ENCODE peak calls at places on chromosomes 12 and 14, in ten cellular contexts. X, R, U, P, Q, Y, O, I, W and Z are unnamed samples.

GRCh38 chr12:66154776-66155175 is 15.0 kb downstream of the TMBIM4 start:
- DNase-seq in X (no peak), R (no peak), U (no peak), P (no peak), Q (no peak), Y (no peak), O (no peak), I (no peak), W (no peak), Z (no peak)

GRCh38 chr12:33994857-33995808 is 27.2 kb upstream of the ALG10 start:
- DNase-seq in X (no peak), R (no peak), U (no peak), P (no peak), Q (no peak), Y (no peak), O (no peak), I (no peak), W (no peak), Z (no peak)

GRCh38 chr14:72726444-72726843 is 167.5 kb downstream of the DPF3 start:
- DNase-seq in X (no peak), R (no peak), U (no peak), P (no peak), Q (no peak), Y (no peak), O (no peak), I (no peak), W (no peak), Z (no peak)

GRCh38 chr12:29783773-29784666 is at the start of gene TMTC1:
- DNase-seq in X (no peak), R (peak), U (peak), P (peak), Q (no peak), Y (peak), O (no peak), I (no peak), W (peak), Z (no peak)

GRCh38 chr12:22252057-22252456 is 82.5 kb downstream of the ST8SIA1 start:
- DNase-seq in X (no peak), R (no peak), U (no peak), P (no peak), Q (no peak), Y (no peak), O (no peak), I (no peak), W (no peak), Z (no peak)

GRCh38 chr12:25553083-25553482 is at the start of gene LMNTD1:
- DNase-seq in X (no peak), R (no peak), U (no peak), P (peak), Q (no peak), Y (no peak), O (no peak), I (no peak), W (no peak), Z (no peak)

GRCh38 chr14:64764641-64765520 is 60.7 kb downstream of the PLEKHG3 start:
- DNase-seq in X (no peak), R (peak), U (peak), P (peak), Q (peak), Y (peak), O (peak), I (peak), W (peak), Z (peak)

GRCh38 chr12:76040461-76040860 is 8.9 kb upstream of the PHLDA1 start:
- DNase-seq in X (no peak), R (no peak), U (no peak), P (no peak), Q (no peak), Y (no peak), O (no peak), I (no peak), W (no peak), Z (no peak)

GRCh38 chr12:89694542-89694941 is 14.1 kb downstream of the ATP2B1 start:
- DNase-seq in X (no peak), R (no peak), U (no peak), P (no peak), Q (no peak), Y (no peak), O (no peak), I (no peak), W (no peak), Z (no peak)

GRCh38 chr12:94640134-94640928 is 10.0 kb downstream of the TMCC3 start:
- DNase-seq in X (no peak), R (no peak), U (no peak), P (no peak), Q (no peak), Y (no peak), O (no peak), I (peak), W (no peak), Z (peak)

GRCh38 chr12:69385038-69385437 is 25.5 kb downstream of the YEATS4 start:
- DNase-seq in X (no peak), R (no peak), U (no peak), P (no peak), Q (no peak), Y (no peak), O (no peak), I (no peak), W (no peak), Z (no peak)

GRCh38 chr12:54304187-54304810 is 3.5 kb upstream of the NFE2 start:
- DNase-seq in X (no peak), R (peak), U (peak), P (no peak), Q (no peak), Y (peak), O (no peak), I (no peak), W (no peak), Z (no peak)